ENCODE peak calls at places on chromosomes 2 and 18, in four cellular contexts. G, B, Q and I are unnamed samples.

GRCh38 chr2:8604262-8604661 is 77.6 kb upstream of the ID2 start:
- DNase-seq in Q (no peak), B (no peak), G (no peak), I (no peak)

GRCh38 chr2:100875516-100876230 is 55.7 kb downstream of the NPAS2 start:
- DNase-seq in G (no peak), B (no peak), Q (peak; percentile 85), I (no peak)

GRCh38 chr2:210584834-210585233 is 28.4 kb downstream of the CPS1 start:
- DNase-seq in B (no peak), Q (no peak), G (no peak), I (no peak)

GRCh38 chr2:219362524-219363164 is 25.1 kb downstream of the DNPEP start:
- DNase-seq in B (no peak), Q (no peak), G (peak; percentile 71), I (no peak)

GRCh38 chr18:78069784-78070664 is 820.4 kb downstream of the GALR1 start:
- DNase-seq in G (no peak), B (no peak), Q (peak; percentile 70), I (no peak)

GRCh38 chr18:12840382-12840781 is 43.7 kb downstream of the PTPN2 start:
- DNase-seq in G (no peak), B (no peak), Q (no peak), I (no peak)

GRCh38 chr2:199131256-199131655 is 326.5 kb downstream of the SATB2 start:
- DNase-seq in B (no peak), Q (no peak), G (no peak), I (no peak)

GRCh38 chr2:42926438-42927333 is 134.3 kb upstream of the HAAO start:
- DNase-seq in Q (peak; percentile 57), G (no peak), B (no peak), I (no peak)

GRCh38 chr2:238926761-238927611 is 79.1 kb downstream of the TWIST2 start:
- DNase-seq in B (no peak), G (peak; percentile 50), Q (no peak), I (peak; percentile 69)

GRCh38 chr2:52933878-52934277 is 833.7 kb upstream of the CHAC2 start:
- DNase-seq in B (no peak), G (no peak), Q (no peak), I (no peak)